ENCODE peak calls at places on chromosome 3, in ten cellular contexts. V is fibroblast of lung; L is breast epithelium; K is HepG2; O is neuronal stem cell; D is sigmoid colon; C is CD4-positive, alpha-beta T cell; J is H9; I is CD8-positive, alpha-beta T cell; H is lower lobe of right lung. W is an unnamed sample. For H3K9me3, the result is how much of the 10 kb centered on the place peaks cover.

GRCh38 chr3:54347933-54348332 is 225.6 kb downstream of the CACNA2D3 start:
- DNase-seq in J (no peak), I (no peak), K (no peak), O (no peak), C (no peak), L (no peak), D (no peak), H (no peak), V (no peak), W (no peak)

GRCh38 chr3:184227481-184227935 is 1.9 kb upstream of the VWA5B2 start:
- DNase-seq in I (peak), L (no peak), V (no peak), C (peak), D (no peak), J (peak), H (no peak), O (no peak), K (peak), W (peak)

GRCh38 chr3:182035324-182035723 is 323.6 kb downstream of the SOX2 start:
- DNase-seq in V (no peak), C (no peak), H (no peak), K (no peak), J (no peak), O (no peak), L (no peak), D (no peak), I (no peak), W (no peak)

GRCh38 chr3:143972495-143973351 is 1.1 kb downstream of the DIPK2A start:
- DNase-seq in C (peak), O (peak), V (peak), K (peak), J (peak), I (peak), H (peak), L (peak), D (peak), W (peak)

GRCh38 chr3:141840737-141841544 is 35.5 kb upstream of the ATP1B3 start:
- DNase-seq in C (no peak), J (no peak), H (no peak), D (no peak), I (no peak), O (no peak), L (no peak), V (peak), K (no peak), W (no peak)

GRCh38 chr3:62559831-62560445 is 186.6 kb upstream of the FEZF2 start:
- DNase-seq in L (no peak), J (no peak), V (peak), C (no peak), I (no peak), O (no peak), H (no peak), K (no peak), D (no peak), W (no peak)

GRCh38 chr3:89184151-89184550 is 76.7 kb downstream of the EPHA3 start:
- DNase-seq in V (no peak), O (no peak), J (no peak), C (no peak), K (no peak), L (no peak), H (no peak), I (no peak), D (no peak), W (no peak)

GRCh38 chr3:122754867-122755835 is 38.5 kb downstream of the HSPBAP1 start:
- DNase-seq in D (no peak), O (peak), I (no peak), C (no peak), H (no peak), K (peak), V (peak), J (peak), L (no peak), W (no peak)

GRCh38 chr3:136332776-136333175 is 82.6 kb downstream of the PCCB start:
- DNase-seq in V (peak), K (peak), O (no peak), C (no peak), L (no peak), H (no peak), J (no peak), D (no peak), I (no peak), W (no peak)

GRCh38 chr3:151750678-151751077 is 17.0 kb downstream of the AADACL2 start:
- DNase-seq in I (no peak), V (no peak), L (no peak), C (no peak), O (no peak), K (no peak), J (no peak), D (no peak), H (no peak), W (no peak)

GRCh38 chr3:143975549-143976152 is 4.0 kb downstream of the DIPK2A start:
- DNase-seq in I (no peak), H (no peak), L (no peak), K (peak), O (peak), J (no peak), D (no peak), C (no peak), V (peak), W (no peak)

GRCh38 chr3:28936154-28936553 is 344.7 kb upstream of the RBMS3 start:
- DNase-seq in V (no peak), J (no peak), H (no peak), D (no peak), L (no peak), I (no peak), O (no peak), K (no peak), C (no peak), W (no peak)

GRCh38 chr3:151467069-151467468 is 6.2 kb upstream of the IGSF10 start:
- DNase-seq in D (no peak), O (no peak), K (no peak), H (no peak), J (no peak), L (no peak), C (no peak), V (no peak), I (no peak), W (no peak)

GRCh38 chr3:179687967-179688535 is 35.2 kb downstream of the USP13 start:
- DNase-seq in K (no peak), H (no peak), J (no peak), V (no peak), D (no peak), L (no peak), O (no peak), I (no peak), C (no peak), W (no peak)

GRCh38 chr3:7913283-7913682 is 588.3 kb upstream of the LMCD1 start:
- DNase-seq in L (no peak), K (no peak), C (no peak), J (no peak), H (no peak), O (no peak), V (no peak), I (no peak), D (no peak), W (no peak)

GRCh38 chr3:112293368-112294321 is at the start of gene SLC9C1:
- DNase-seq in I (peak), L (no peak), J (peak), H (no peak), V (peak), K (peak), O (peak), D (no peak), C (no peak), W (no peak)

GRCh38 chr3:52297242-52298146 is 9.9 kb downstream of the GLYCTK start:
- DNase-seq in H (no peak), O (no peak), K (no peak), I (no peak), J (no peak), D (no peak), C (no peak), V (no peak), L (no peak), W (no peak)

DNA sequence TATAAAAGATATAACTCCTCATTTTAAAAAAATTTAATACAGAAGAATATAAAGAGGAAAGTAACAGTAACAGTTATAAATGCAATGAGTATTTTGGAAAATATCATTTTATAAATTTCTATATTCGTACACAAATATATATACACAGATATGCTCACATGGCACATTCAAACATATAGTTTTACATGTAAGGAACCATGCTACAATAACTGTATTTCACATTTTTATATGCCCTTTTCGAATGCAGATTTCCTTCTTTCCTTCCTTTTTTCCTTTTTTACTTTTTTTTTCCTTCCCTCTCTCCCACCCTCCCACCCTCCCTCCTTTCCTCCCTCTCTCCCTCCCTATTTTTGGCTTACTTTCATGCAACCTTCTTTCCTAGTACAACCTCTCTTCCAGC is 830.6 kb downstream of the IGSF11 start:
- DNase-seq in I (no peak), O (no peak), K (no peak), L (no peak), V (no peak), C (no peak), H (no peak), J (no peak), D (no peak), W (no peak)
- H3K9me3 ChIP-seq in I (under half), O (under half), K (under half), L (under half), V (under half), C (under half), H (under half), J (under half), D (under half), W (under half)

GRCh38 chr3:166660962-166661361 is 719.1 kb downstream of the ZBBX start:
- DNase-seq in K (no peak), J (no peak), C (no peak), V (no peak), H (no peak), L (no peak), O (no peak), I (no peak), D (no peak), W (no peak)
- H3K9me3 ChIP-seq in K (half or more), J (under half), C (under half), V (under half), H (under half), L (under half), O (under half), I (under half), D (under half), W (under half)

GRCh38 chr3:189297957-189298356 is 126.2 kb downstream of the TPRG1 start:
- DNase-seq in V (peak), J (no peak), D (no peak), K (no peak), I (no peak), H (no peak), L (no peak), C (no peak), O (no peak), W (no peak)

GRCh38 chr3:189303584-189303983 is 131.8 kb downstream of the TPRG1 start:
- DNase-seq in K (no peak), J (no peak), C (no peak), H (no peak), V (no peak), D (no peak), I (no peak), L (no peak), O (no peak), W (no peak)

GRCh38 chr3:189301479-189301878 is 129.7 kb downstream of the TPRG1 start:
- DNase-seq in O (no peak), D (no peak), K (no peak), H (no peak), L (no peak), C (no peak), J (no peak), V (no peak), I (no peak), W (no peak)

GRCh38 chr3:189298469-189299375 is 127.0 kb downstream of the TPRG1 start:
- DNase-seq in J (no peak), C (no peak), O (no peak), H (no peak), K (no peak), V (peak), D (no peak), I (no peak), L (no peak), W (no peak)

DNA sequence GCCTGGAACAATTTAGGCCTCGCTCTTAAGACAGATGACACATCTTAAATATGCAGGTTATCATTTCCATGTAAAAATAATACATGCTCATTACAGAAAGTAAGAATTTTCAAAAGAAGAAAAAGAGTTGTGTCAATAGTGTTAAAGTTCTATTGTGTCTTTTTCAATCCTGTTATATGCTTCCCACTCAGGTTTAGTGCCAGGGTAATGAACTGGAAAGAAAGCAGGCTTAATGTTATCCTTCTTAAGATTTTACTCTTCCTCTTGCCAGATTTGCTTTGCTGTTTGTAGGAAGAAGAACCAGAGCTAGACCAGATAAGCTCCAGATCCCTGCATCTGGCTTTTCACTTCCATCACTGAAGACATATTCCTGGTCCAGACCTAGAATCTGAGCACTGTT is 128.6 kb downstream of the TPRG1 start:
- DNase-seq in J (no peak), L (no peak), H (no peak), D (no peak), V (no peak), O (no peak), C (no peak), K (no peak), I (no peak), W (no peak)
- H3K9me3 ChIP-seq in J (under half), L (under half), H (under half), D (under half), V (under half), O (under half), C (under half), K (under half), I (under half), W (under half)

GRCh38 chr3:177098551-177098950 is 98.7 kb downstream of the TBL1XR1 start:
- DNase-seq in H (no peak), L (no peak), C (no peak), D (no peak), K (no peak), V (no peak), J (no peak), I (no peak), O (no peak), W (no peak)
- H3K9me3 ChIP-seq in H (under half), L (under half), C (under half), D (under half), K (under half), V (under half), J (under half), I (under half), O (half or more), W (under half)

GRCh38 chr3:76550522-76551201 is 489.2 kb upstream of the ROBO2 start:
- DNase-seq in I (no peak), K (no peak), J (no peak), C (no peak), H (no peak), L (no peak), O (no peak), D (no peak), V (no peak), W (no peak)
- H3K9me3 ChIP-seq in I (under half), K (under half), J (under half), C (under half), H (under half), L (under half), O (under half), D (under half), V (under half), W (under half)

DNA sequence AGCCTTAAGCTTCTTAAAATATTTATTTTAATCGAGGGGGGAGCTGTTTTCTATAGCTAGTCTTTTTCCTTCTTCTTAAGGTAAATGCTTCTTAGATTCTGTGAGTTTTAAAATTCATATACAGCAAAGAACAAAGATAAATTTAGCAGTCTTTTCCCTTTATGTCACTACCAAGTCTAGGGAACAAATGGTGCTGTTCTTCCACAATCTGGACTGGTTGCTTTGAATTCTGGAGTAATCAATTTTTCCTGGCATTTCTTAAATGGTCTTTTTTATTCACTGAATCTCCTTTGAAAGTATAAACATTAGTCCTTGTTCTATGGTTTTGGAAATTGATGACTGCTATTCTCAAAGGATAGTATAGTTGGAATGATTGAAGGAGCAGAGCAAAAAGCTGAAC is 82.8 kb downstream of the CHL1 start:
- DNase-seq in L (no peak), O (no peak), H (no peak), I (no peak), K (no peak), D (no peak), J (no peak), V (no peak), C (no peak), W (no peak)
- H3K9me3 ChIP-seq in L (under half), O (under half), H (under half), I (under half), K (under half), D (under half), J (under half), V (under half), C (under half), W (under half)

GRCh38 chr3:129046037-129046731 is 14.4 kb upstream of the GP9 start:
- DNase-seq in D (peak), K (no peak), O (no peak), C (peak), H (no peak), L (no peak), J (peak), I (no peak), V (no peak), W (no peak)

GRCh38 chr3:129050556-129051295 is 9.9 kb upstream of the GP9 start:
- DNase-seq in K (no peak), H (peak), V (no peak), L (no peak), D (no peak), O (no peak), C (no peak), J (no peak), I (no peak), W (no peak)

GRCh38 chr3:129045675-129046036 is 14.9 kb upstream of the GP9 start:
- DNase-seq in O (no peak), J (peak), L (no peak), C (peak), V (no peak), H (no peak), K (no peak), D (peak), I (peak), W (peak)

GRCh38 chr3:129047553-129047839 is 13.1 kb upstream of the GP9 start:
- DNase-seq in L (no peak), K (no peak), J (no peak), O (no peak), I (no peak), D (peak), H (no peak), V (no peak), C (no peak), W (no peak)

GRCh38 chr3:129046732-129047552 is 13.6 kb upstream of the GP9 start:
- DNase-seq in K (no peak), H (no peak), L (no peak), I (no peak), V (no peak), O (no peak), C (no peak), J (no peak), D (peak), W (no peak)
- H3K9me3 ChIP-seq in K (under half), H (under half), L (under half), I (under half), V (under half), O (under half), C (under half), J (under half), D (under half), W (under half)